ENCODE peak calls at places on chromosomes 6 and 20, in nine cellular contexts. Z is NCI-H748 treated with DMSO at 0.1 percent for 48 hours, H is BJ, U is H54, R is left colon, A is cardiac muscle cell, W is HS-5, J is cerebellum, X is dermis blood vessel endothelial cell. F is an unnamed sample.

GRCh38 chr6:2498224-2498623 is 252.5 kb downstream of the MYLK4 start:
- DNase-seq in Z (peak; percentile 39), H (no peak), U (peak; percentile 49), R (no peak), A (peak; percentile 29), W (no peak), J (no peak), X (peak; percentile 87), F (no peak)

GRCh38 chr6:75234126-75234865 is 9.3 kb downstream of the COX7A2 start:
- DNase-seq in Z (no peak), H (no peak), U (no peak), R (no peak), A (no peak), W (no peak), J (peak; percentile 65), X (no peak), F (no peak)

GRCh38 chr20:63104312-63105181 is 97.8 kb upstream of the BHLHE23 start:
- DNase-seq in Z (no peak), H (no peak), U (no peak), R (no peak), A (no peak), W (no peak), J (no peak), X (no peak), F (no peak)

GRCh38 chr6:33288942-33289783 is at the start of the genes PFDN6 and WDR46:
- DNase-seq in Z (peak; percentile 95), H (peak; percentile 80), U (peak; percentile 85), R (peak; percentile 81), A (peak; percentile 89), W (peak; percentile 87), J (peak; percentile 97), X (peak; percentile 92), F (peak; percentile 54)

GRCh38 chr6:84459401-84459800 is 232.0 kb upstream of the CEP162 start:
- DNase-seq in Z (no peak), H (no peak), U (no peak), R (no peak), A (no peak), W (no peak), J (no peak), X (no peak), F (no peak)

GRCh38 chr6:32655311-32655710 is 11.1 kb downstream of the HLA-DQB1 start:
- DNase-seq in Z (no peak), H (no peak), U (no peak), R (no peak), A (no peak), W (no peak), J (no peak), X (no peak), F (no peak)

GRCh38 chr6:4017847-4018193 is 61.1 kb downstream of the FAM217A start:
- DNase-seq in Z (peak; percentile 74), H (no peak), U (peak; percentile 4), R (no peak), A (peak; percentile 46), W (no peak), J (peak; percentile 11), X (peak; percentile 69), F (peak; percentile 54)

GRCh38 chr6:133101790-133102189 is 139.4 kb upstream of the EYA4 start:
- DNase-seq in Z (no peak), H (no peak), U (no peak), R (no peak), A (no peak), W (no peak), J (no peak), X (no peak), F (no peak)

GRCh38 chr6:51213806-51214205 is 395.1 kb downstream of the TFAP2B start:
- DNase-seq in Z (no peak), H (no peak), U (no peak), R (no peak), A (no peak), W (no peak), J (no peak), X (no peak), F (no peak)

GRCh38 chr20:3046677-3047462 is 1.0 kb downstream of the MRPS26 start:
- DNase-seq in Z (peak; percentile 81), H (no peak), U (no peak), R (peak; percentile 49), A (peak; percentile 13), W (no peak), J (peak; percentile 45), X (no peak), F (no peak)

GRCh38 chr6:43923376-43924221 is 153.6 kb downstream of the VEGFA start:
- DNase-seq in Z (no peak), H (no peak), U (peak; percentile 93), R (no peak), A (peak; percentile 43), W (peak; percentile 72), J (no peak), X (no peak), F (no peak)